ENCODE peak calls at places on chromosomes 13 and 19, in five cellular contexts. B is K562, G is GM12878, Y is HepG2, T is H1. W is an unnamed sample.

GRCh38 chr13:64912141-64912540 is 2318.0 kb downstream of the PCDH9 start:
- DNase-seq in B (no peak), G (no peak), Y (no peak), T (no peak), W (no peak)

GRCh38 chr13:102170295-102170694 is 231.6 kb downstream of the FGF14 start:
- DNase-seq in B (no peak), G (no peak), Y (no peak), T (no peak), W (no peak)

GRCh38 chr13:71632721-71633120 is 234.3 kb downstream of the DACH1 start:
- DNase-seq in B (no peak), G (no peak), Y (no peak), T (no peak), W (no peak)

GRCh38 chr13:40053401-40053800 is 397.9 kb downstream of the COG6 start:
- DNase-seq in B (no peak), G (no peak), Y (no peak), T (no peak), W (no peak)

GRCh38 chr19:1765904-1766799 is 12.8 kb downstream of the ONECUT3 start:
- DNase-seq in B (no peak), G (no peak), Y (no peak), T (no peak), W (no peak)

GRCh38 chr13:33312150-33312908 is 26.8 kb upstream of the STARD13 start:
- DNase-seq in B (no peak), G (no peak), Y (peak; percentile 14), T (no peak), W (no peak)

GRCh38 chr19:17686027-17686511 is 2.1 kb downstream of the UNC13A start:
- DNase-seq in B (peak; percentile 46), G (no peak), Y (no peak), T (no peak), W (peak; percentile 61)

GRCh38 chr13:102812616-102813287 is 13.8 kb downstream of the BIVM start:
- DNase-seq in B (peak; percentile 5), G (no peak), Y (no peak), T (no peak), W (no peak)

GRCh38 chr13:42926555-42926954 is 65.5 kb downstream of the EPSTI1 start:
- DNase-seq in B (no peak), G (no peak), Y (no peak), T (no peak), W (no peak)

GRCh38 chr19:10086904-10087256 is 763 bp downstream of the SHFL start:
- DNase-seq in B (peak; percentile 62), G (no peak), Y (no peak), T (no peak), W (no peak)

GRCh38 chr13:95553614-95554385 is 1.3 kb downstream of the CLDN10 start:
- DNase-seq in B (no peak), G (no peak), Y (no peak), T (no peak), W (no peak)

GRCh38 chr13:33633701-33634525 is 184.0 kb upstream of the RFC3 start:
- DNase-seq in B (no peak), G (no peak), Y (peak; percentile 39), T (no peak), W (no peak)

GRCh38 chr13:26482451-26483197 is 74.9 kb upstream of the WASF3 start:
- DNase-seq in B (peak; percentile 59), G (peak; percentile 23), Y (peak; percentile 61), T (peak; percentile 47), W (peak; percentile 81)

GRCh38 chr13:102322211-102322610 is 79.6 kb downstream of the FGF14 start:
- DNase-seq in B (no peak), G (no peak), Y (no peak), T (no peak), W (no peak)

GRCh38 chr13:31224174-31224669 is 24.4 kb downstream of the B3GLCT start:
- DNase-seq in B (no peak), G (no peak), Y (no peak), T (no peak), W (no peak)

GRCh38 chr19:55635334-55635717 is 5.5 kb upstream of the ZNF580 start:
- DNase-seq in B (no peak), G (no peak), Y (no peak), T (no peak), W (no peak)

GRCh38 chr13:113080901-113081521 is 24.6 kb upstream of the F7 start:
- DNase-seq in B (no peak), G (no peak), Y (no peak), T (no peak), W (no peak)

GRCh38 chr13:97257800-97258799 is 36.0 kb downstream of the MBNL2 start:
- DNase-seq in B (peak; percentile 81), G (peak; percentile 37), Y (peak; percentile 87), T (no peak), W (no peak)

GRCh38 chr13:97257228-97257755 is 35.2 kb downstream of the MBNL2 start:
- DNase-seq in B (no peak), G (no peak), Y (no peak), T (no peak), W (no peak)

GRCh38 chr13:97254809-97255208 is 32.7 kb downstream of the MBNL2 start:
- DNase-seq in B (no peak), G (no peak), Y (no peak), T (no peak), W (no peak)

GRCh38 chr13:97255515-97255999 is 33.4 kb downstream of the MBNL2 start:
- DNase-seq in B (peak; percentile 58), G (no peak), Y (no peak), T (no peak), W (no peak)

GRCh38 chr13:97256343-97256783 is 34.2 kb downstream of the MBNL2 start:
- DNase-seq in B (peak; percentile 75), G (no peak), Y (peak; percentile 85), T (no peak), W (no peak)
- TF ChIP-seq POLR2AphosphoS5 in B (no peak), G (no peak), Y (no peak), T (no peak), W (peak; percentile 83)

DNA sequence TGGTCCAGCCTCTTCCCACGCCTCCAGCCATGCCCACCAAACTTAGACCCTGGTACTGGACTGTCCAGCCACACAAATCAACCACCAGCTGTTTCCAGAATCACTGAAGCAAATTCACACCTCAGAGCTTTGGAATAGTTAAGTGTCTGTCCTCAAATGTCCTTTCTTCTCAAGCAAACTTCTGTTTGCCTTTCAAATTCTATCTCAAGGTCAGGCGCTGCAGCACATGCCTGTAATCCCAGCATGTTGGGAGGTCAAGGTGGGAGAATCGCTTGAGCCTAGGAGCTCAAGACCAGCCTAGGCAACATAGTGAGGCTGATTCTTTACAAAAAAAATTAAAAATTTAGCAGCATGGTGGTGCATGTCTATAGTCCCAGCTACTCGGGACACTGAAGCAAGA is 19.4 kb upstream of the PRODH2 start:
- DNase-seq in B (no peak), G (no peak), Y (no peak), T (no peak), W (no peak)
- TF ChIP-seq RAD21 in B (no peak), G (no peak), Y (no peak), T (no peak), W (no peak)

DNA sequence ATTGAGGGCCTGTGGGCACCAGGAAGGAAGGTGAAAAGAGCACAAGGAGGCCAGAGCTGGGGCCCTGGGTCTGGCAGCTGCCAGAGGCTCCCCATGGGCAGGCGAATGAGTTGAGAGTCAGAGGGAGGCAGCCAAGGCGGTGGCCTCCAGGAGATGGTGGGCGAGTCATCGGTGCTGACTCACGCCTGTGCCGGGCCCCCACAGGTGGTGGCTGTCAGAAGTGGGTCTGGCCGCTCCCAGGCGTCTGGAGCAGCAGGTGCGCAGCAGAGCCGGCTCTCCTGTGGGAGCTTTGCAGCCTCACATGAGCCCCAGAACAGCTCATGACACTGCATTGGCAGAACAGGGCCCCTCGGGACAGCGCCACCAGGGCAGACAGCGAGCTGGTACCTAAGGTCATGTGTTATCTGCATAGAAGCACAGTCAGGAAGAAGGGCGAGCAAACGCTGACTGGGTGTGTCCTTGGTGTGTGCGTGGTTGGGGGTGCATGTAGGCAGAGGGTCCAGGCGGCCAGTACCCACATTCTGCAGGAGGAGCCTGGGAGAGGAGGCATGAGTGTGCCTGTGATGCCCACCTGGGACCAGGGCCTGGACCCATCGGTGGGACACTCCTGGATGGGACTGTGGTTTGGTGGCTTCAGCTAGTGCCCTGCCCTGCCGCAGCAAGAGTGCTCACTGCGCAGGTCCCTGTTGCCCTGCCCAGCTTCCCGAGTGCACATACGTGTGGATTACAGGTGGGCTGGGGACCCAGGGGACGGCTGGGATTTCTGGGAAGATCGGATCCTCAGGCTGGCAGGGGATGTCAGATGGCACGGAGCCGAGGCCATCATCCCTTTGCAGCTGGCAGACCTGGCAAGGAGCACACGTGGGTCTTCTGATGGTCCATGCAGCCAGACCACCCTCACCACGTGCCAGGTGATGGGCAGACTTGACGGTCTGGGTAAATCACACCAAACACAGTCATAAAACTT is 69.0 kb downstream of the CHST8 start:
- DNase-seq in B (no peak), G (no peak), Y (no peak), T (no peak), W (peak; percentile 39)
- TF ChIP-seq RFX5 in B (no peak), G (no peak), Y (no peak), T (no peak), W (no peak)

DNA sequence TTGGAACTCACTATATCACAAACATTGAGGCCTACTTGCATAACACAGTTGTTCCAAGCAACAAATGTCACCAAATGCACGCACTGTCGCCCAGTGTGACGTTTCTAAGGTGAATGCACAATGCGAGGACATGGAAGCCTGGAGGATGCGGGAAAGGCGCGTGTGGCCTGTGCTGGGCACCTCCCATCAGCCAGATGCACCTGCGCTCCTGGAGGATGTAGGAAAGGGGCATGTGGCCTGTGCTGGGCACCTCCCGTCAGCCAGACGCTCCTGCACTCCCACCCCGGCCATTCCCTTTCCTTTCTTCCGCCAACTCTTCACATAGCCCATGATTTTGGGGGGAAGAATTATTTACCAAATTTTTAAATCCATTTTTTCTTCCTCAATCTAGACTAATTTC is 202.4 kb upstream of the SOX1 start:
- DNase-seq in B (no peak), G (no peak), Y (no peak), T (no peak), W (no peak)
- TF ChIP-seq POLR2AphosphoS5 in B (no peak), G (no peak), Y (no peak), T (no peak), W (no peak)

DNA sequence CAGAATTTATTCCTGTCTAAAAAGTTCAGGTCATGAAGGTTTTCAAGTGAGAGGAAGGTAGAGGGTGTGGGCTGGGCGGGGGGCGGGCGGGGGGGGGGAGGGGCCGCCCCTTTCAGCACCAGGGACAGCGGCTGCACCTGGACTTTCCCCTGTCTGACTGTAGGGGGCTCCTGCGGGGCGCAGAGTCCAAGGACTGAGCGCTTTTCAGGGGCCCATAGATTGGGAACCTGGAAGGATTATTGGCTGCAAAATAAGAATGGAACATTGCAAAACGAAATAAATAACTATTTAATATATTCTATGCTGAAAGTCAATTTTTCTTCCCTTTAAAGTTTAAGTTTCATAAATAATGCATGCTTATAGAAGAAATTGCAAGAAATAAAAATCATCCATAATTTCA is 8.9 kb upstream of the CYP4F3 start:
- DNase-seq in B (peak; percentile 62), G (peak; percentile 3), Y (peak; percentile 27), T (no peak), W (peak; percentile 47)
- TF ChIP-seq RAD21 in B (peak; percentile 49), G (peak; percentile 27), Y (peak; percentile 76), T (no peak), W (no peak)

GRCh38 chr19:43723588-43723987 is 7.7 kb downstream of the IRGC start:
- DNase-seq in B (peak; percentile 33), G (no peak), Y (no peak), T (no peak), W (no peak)
- TF ChIP-seq RFX5 in B (no peak), G (no peak), Y (no peak), T (no peak), W (no peak)